ENCODE peak calls at places on chromosomes 5 and 9, in five cellular contexts. J is H1, Y is GM12878, F is HepG2, O is K562. N is an unnamed sample.

GRCh38 chr9:134323741-134324358 is 2.4 kb upstream of the RXRA start:
- DNase-seq in J (no peak), Y (no peak), F (peak), O (peak), N (no peak)

GRCh38 chr5:43416988-43417394 is 4.8 kb upstream of the CCL28 start:
- DNase-seq in J (no peak), Y (no peak), F (no peak), O (no peak), N (no peak)

GRCh38 chr5:5421149-5421960 is 1.1 kb upstream of the ICE1 start:
- DNase-seq in J (no peak), Y (no peak), F (no peak), O (peak), N (peak)

GRCh38 chr5:159910207-159910842 is 6.0 kb upstream of the ADRA1B start:
- DNase-seq in J (no peak), Y (no peak), F (no peak), O (no peak), N (no peak)

GRCh38 chr9:9133526-9133925 is 1333.9 kb upstream of the DMAC1 start:
- DNase-seq in J (no peak), Y (no peak), F (no peak), O (no peak), N (no peak)

GRCh38 chr5:154642499-154643245 is 112.5 kb upstream of the LARP1 start:
- DNase-seq in J (no peak), Y (no peak), F (peak), O (peak), N (peak)

GRCh38 chr5:170434953-170435605 is 45.9 kb upstream of the KCNMB1 start:
- DNase-seq in J (peak), Y (no peak), F (peak), O (peak), N (peak)

GRCh38 chr9:3700772-3701171 is 175.0 kb upstream of the RFX3 start:
- DNase-seq in J (no peak), Y (no peak), F (no peak), O (no peak), N (no peak)

GRCh38 chr5:176671890-176672615 is 24.8 kb downstream of the TSPAN17 start:
- DNase-seq in J (no peak), Y (no peak), F (no peak), O (no peak), N (peak)

GRCh38 chr5:55866485-55866884 is 15.3 kb downstream of the IL31RA start:
- DNase-seq in J (no peak), Y (no peak), F (no peak), O (no peak), N (no peak)

GRCh38 chr5:113214026-113214425 is 220.8 kb downstream of the TSSK1B start:
- DNase-seq in J (no peak), Y (no peak), F (no peak), O (no peak), N (no peak)

GRCh38 chr9:72352911-72353388 is 12.1 kb downstream of the ZFAND5 start:
- DNase-seq in J (no peak), Y (no peak), F (no peak), O (no peak), N (peak)

GRCh38 chr5:88786789-88787188 is 96.2 kb downstream of the MEF2C start:
- DNase-seq in J (no peak), Y (no peak), F (no peak), O (no peak), N (no peak)
- H3K4me2 ChIP-seq in J (no peak), Y (peak), F (no peak), O (no peak), N (no peak)

GRCh38 chr9:70601000-70601929 is 186.8 kb upstream of the KLF9 start:
- DNase-seq in J (no peak), Y (no peak), F (peak), O (no peak), N (no peak)
- TF ChIP-seq CREB1 in J (no peak), Y (no peak), F (no peak), O (no peak), N (no peak)

DNA sequence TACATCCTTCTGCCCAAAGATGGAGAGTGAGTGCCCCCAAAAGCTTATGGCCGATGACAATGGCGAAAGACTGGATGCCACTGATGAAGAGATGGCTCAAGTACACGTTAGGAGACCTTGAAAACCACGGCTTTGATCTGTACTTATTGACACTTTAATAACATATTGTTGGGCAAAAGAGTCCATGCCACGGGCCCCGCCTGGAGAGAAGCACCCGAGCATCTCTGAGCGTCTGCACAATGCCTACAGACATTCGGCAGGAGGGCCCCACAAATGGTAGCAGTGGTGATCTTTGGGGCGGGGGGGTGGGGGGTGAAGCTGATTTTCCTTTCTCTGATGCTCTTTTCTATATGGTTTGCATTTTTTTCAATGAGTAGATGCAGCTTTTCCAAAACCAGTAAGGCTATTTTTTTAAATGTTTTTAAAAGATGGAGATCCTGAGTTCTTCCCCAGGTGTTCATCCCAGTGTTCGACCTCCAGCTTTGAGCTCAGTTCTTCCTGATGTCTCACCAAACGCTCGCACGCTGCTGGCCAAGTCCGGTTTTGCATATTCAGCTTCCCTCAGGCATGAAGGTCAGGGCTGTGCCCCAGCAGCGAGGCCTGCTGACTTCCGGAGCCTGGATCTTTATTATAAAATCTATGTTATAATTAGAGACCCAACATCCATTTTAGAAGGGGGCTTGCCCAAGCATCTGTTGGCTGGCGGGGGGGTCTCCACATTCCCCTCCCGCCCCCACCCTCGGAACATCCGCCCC is 34.3 kb upstream of the BARHL1 start:
- DNase-seq in J (no peak), Y (no peak), F (no peak), O (no peak), N (no peak)
- H3K4me2 ChIP-seq in J (no peak), Y (no peak), F (no peak), O (no peak), N (no peak)

GRCh38 chr5:138148811-138149210 is 9.6 kb upstream of the NME5 start:
- DNase-seq in J (no peak), Y (no peak), F (no peak), O (no peak), N (no peak)
- TF ChIP-seq CREB1 in J (no peak), Y (no peak), F (no peak), O (no peak), N (no peak)

GRCh38 chr9:77807846-77808749 is 160.0 kb upstream of the GNA14 start:
- DNase-seq in J (no peak), Y (no peak), F (peak), O (no peak), N (no peak)

GRCh38 chr9:77810047-77810446 is 161.9 kb upstream of the GNA14 start:
- DNase-seq in J (no peak), Y (no peak), F (no peak), O (no peak), N (no peak)

GRCh38 chr9:77809552-77809951 is 161.4 kb upstream of the GNA14 start:
- DNase-seq in J (no peak), Y (no peak), F (no peak), O (no peak), N (no peak)

GRCh38 chr9:77807295-77807694 is 159.2 kb upstream of the GNA14 start:
- DNase-seq in J (no peak), Y (no peak), F (peak), O (no peak), N (no peak)

DNA sequence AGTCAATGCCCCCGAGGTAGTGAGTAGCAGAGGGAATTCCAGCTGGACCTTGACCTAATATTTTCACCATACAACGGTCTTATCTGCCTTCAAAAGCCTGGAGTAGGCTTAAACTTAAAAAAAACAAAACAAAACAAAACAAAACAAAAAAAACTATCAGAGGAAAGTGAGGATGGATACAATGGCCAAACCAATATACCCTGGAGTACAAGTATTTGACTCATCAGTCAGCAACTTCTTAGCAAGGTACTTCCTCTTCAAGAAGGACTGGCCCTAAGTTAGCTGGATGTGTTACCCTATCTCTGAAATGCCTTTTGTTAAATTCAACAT is 160.6 kb upstream of the GNA14 start:
- DNase-seq in J (no peak), Y (no peak), F (peak), O (no peak), N (no peak)
- H3K4me2 ChIP-seq in J (no peak), Y (no peak), F (peak), O (no peak), N (no peak)

GRCh38 chr5:36250427-36250826 is 8.7 kb upstream of the NADK2 start:
- DNase-seq in J (no peak), Y (no peak), F (no peak), O (no peak), N (no peak)
- TF ChIP-seq CREB1 in J (no peak), Y (no peak), F (no peak), O (no peak), N (no peak)

GRCh38 chr9:136645903-136646754 is 16.6 kb upstream of the EGFL7 start:
- DNase-seq in J (peak), Y (no peak), F (peak), O (peak), N (peak)
- H3K4me2 ChIP-seq in J (no peak), Y (peak), F (peak), O (peak), N (no peak)